ENCODE peak calls at places on chromosome 12, in five cellular contexts. One of them, this sample, is unnamed.

GRCh38 chr12:72610854-72611358 is 338.7 kb downstream of the TRHDE start:
- DNase-seq in GM12891: no peak
- DNase-seq in CD4-positive, alpha-beta T cell: no peak
- DNase-seq in tibial artery: no peak
- DNase-seq in omental fat pad: no peak
- DNase-seq in this sample: no peak

GRCh38 chr12:9041321-9041720 is 52.0 kb downstream of the KLRG1 start:
- DNase-seq in GM12891: no peak
- DNase-seq in CD4-positive, alpha-beta T cell: no peak
- DNase-seq in tibial artery: no peak
- DNase-seq in omental fat pad: no peak
- DNase-seq in this sample: peak

GRCh38 chr12:120573560-120573959 is 7.6 kb downstream of the POP5 start:
- DNase-seq in GM12891: no peak
- DNase-seq in CD4-positive, alpha-beta T cell: no peak
- DNase-seq in tibial artery: no peak
- DNase-seq in omental fat pad: no peak
- DNase-seq in this sample: no peak

GRCh38 chr12:104220931-104221330 is 5.4 kb downstream of the TXNRD1 start:
- DNase-seq in GM12891: no peak
- DNase-seq in CD4-positive, alpha-beta T cell: no peak
- DNase-seq in tibial artery: no peak
- DNase-seq in omental fat pad: no peak
- DNase-seq in this sample: no peak

GRCh38 chr12:64147011-64147671 is 75.0 kb downstream of the KICS2 start:
- DNase-seq in GM12891: no peak
- DNase-seq in CD4-positive, alpha-beta T cell: no peak
- DNase-seq in tibial artery: no peak
- DNase-seq in omental fat pad: no peak
- DNase-seq in this sample: no peak

GRCh38 chr12:85823436-85824179 is 12.6 kb downstream of the RASSF9 start:
- DNase-seq in GM12891: no peak
- DNase-seq in CD4-positive, alpha-beta T cell: no peak
- DNase-seq in tibial artery: no peak
- DNase-seq in omental fat pad: no peak
- DNase-seq in this sample: no peak

GRCh38 chr12:114625294-114625851 is 58.6 kb downstream of the TBX3 start:
- DNase-seq in GM12891: peak
- DNase-seq in CD4-positive, alpha-beta T cell: no peak
- DNase-seq in tibial artery: no peak
- DNase-seq in omental fat pad: no peak
- DNase-seq in this sample: no peak

GRCh38 chr12:91603060-91603459 is 420.4 kb upstream of the DCN start:
- DNase-seq in GM12891: no peak
- DNase-seq in CD4-positive, alpha-beta T cell: no peak
- DNase-seq in tibial artery: no peak
- DNase-seq in omental fat pad: no peak
- DNase-seq in this sample: no peak

GRCh38 chr12:130281157-130281799 is 56.4 kb upstream of the PIWIL1 start:
- DNase-seq in GM12891: no peak
- DNase-seq in CD4-positive, alpha-beta T cell: peak
- DNase-seq in tibial artery: no peak
- DNase-seq in omental fat pad: no peak
- DNase-seq in this sample: peak

This sample was measured in heart right ventricle.